ENCODE peak calls at places on chromosomes 6 and 20, in six cellular contexts. Q is coronary artery, L is foreskin fibroblast, C is natural killer cell, K is fibroblast of lung, V is glutamatergic neuron. X is an unnamed sample.

GRCh38 chr20:1299522-1299921 is 29.4 kb downstream of the SDCBP2 start:
- DNase-seq in L (no peak), Q (no peak), K (no peak), V (no peak), C (no peak), X (no peak)

GRCh38 chr20:5835234-5835845 is 85.1 kb downstream of the SHLD1 start:
- DNase-seq in L (peak), C (no peak), K (peak), Q (no peak), V (no peak), X (no peak)

GRCh38 chr20:37387519-37388269 is 41.8 kb downstream of the SRC start:
- DNase-seq in C (no peak), Q (peak), K (no peak), L (no peak), V (no peak), X (no peak)

GRCh38 chr6:64062960-64063683 is 427.5 kb downstream of the PHF3 start:
- DNase-seq in V (no peak), L (no peak), K (peak), Q (no peak), C (no peak), X (no peak)

GRCh38 chr20:51565741-51566140 is 23.2 kb upstream of the NFATC2 start:
- DNase-seq in K (peak), C (no peak), L (peak), Q (no peak), V (no peak), X (no peak)

GRCh38 chr6:158793432-158793831 is 25.7 kb downstream of the EZR start:
- DNase-seq in V (no peak), C (no peak), Q (no peak), L (peak), K (peak), X (no peak)

GRCh38 chr20:44768854-44769480 is 23.3 kb downstream of the KCNK15 start:
- DNase-seq in L (no peak), Q (no peak), V (no peak), C (no peak), K (no peak), X (no peak)

GRCh38 chr6:12009904-12010634 is 2.0 kb upstream of the HIVEP1 start:
- DNase-seq in L (peak), C (no peak), K (peak), V (no peak), Q (no peak), X (no peak)

GRCh38 chr6:168042426-168043192 is 36.4 kb downstream of the FRMD1 start:
- DNase-seq in L (no peak), C (no peak), V (no peak), Q (no peak), K (no peak), X (peak)

GRCh38 chr20:47113362-47114118 is 218.9 kb downstream of the EYA2 start:
- DNase-seq in Q (no peak), L (no peak), V (no peak), K (peak), C (no peak), X (no peak)

GRCh38 chr6:3701631-3702030 is 49.9 kb downstream of the PXDC1 start:
- DNase-seq in L (no peak), K (no peak), C (no peak), Q (no peak), V (peak), X (no peak)

GRCh38 chr6:30411515-30412207 is 66.7 kb downstream of the RPP21 start:
- DNase-seq in V (peak), K (peak), C (peak), Q (no peak), L (peak), X (no peak)

GRCh38 chr20:41530923-41531322 is 87.3 kb downstream of the CHD6 start:
- DNase-seq in V (no peak), K (no peak), L (no peak), C (no peak), Q (no peak), X (no peak)

GRCh38 chr6:122640377-122640776 is 30.2 kb downstream of the PKIB start:
- DNase-seq in Q (no peak), L (no peak), V (no peak), C (no peak), K (no peak), X (no peak)

GRCh38 chr6:25601797-25602679 is 50.0 kb upstream of the SCGN start:
- DNase-seq in L (peak), V (no peak), K (peak), Q (no peak), C (no peak), X (no peak)

GRCh38 chr6:158955265-158955664 is 44.7 kb downstream of the RSPH3 start:
- DNase-seq in K (no peak), C (no peak), Q (no peak), L (no peak), V (no peak), X (no peak)

GRCh38 chr6:80605165-80605989 is 498.9 kb downstream of the BCKDHB start:
- DNase-seq in C (no peak), L (peak), Q (no peak), K (peak), V (no peak), X (no peak)

GRCh38 chr6:119647309-119647708 is 297.7 kb upstream of the MAN1A1 start:
- DNase-seq in C (no peak), Q (no peak), K (peak), L (no peak), V (no peak), X (no peak)

GRCh38 chr20:37095108-37095608 is 639 bp downstream of the RBL1 start:
- DNase-seq in L (no peak), C (no peak), K (no peak), Q (no peak), V (no peak), X (no peak)

GRCh38 chr6:129859524-129859923 is 1.6 kb downstream of the TMEM244 start:
- DNase-seq in K (peak), V (no peak), L (no peak), Q (no peak), C (no peak), X (no peak)

GRCh38 chr20:6525447-6526303 is 241.8 kb upstream of the BMP2 start:
- DNase-seq in K (peak), Q (no peak), L (no peak), C (no peak), V (no peak), X (no peak)

GRCh38 chr20:16175322-16175721 is 397.9 kb downstream of the KIF16B start:
- DNase-seq in K (no peak), Q (no peak), L (no peak), C (peak), V (no peak), X (no peak)

GRCh38 chr6:136866872-136867416 is 44.6 kb downstream of the PEX7 start:
- DNase-seq in Q (no peak), C (no peak), L (no peak), K (peak), V (no peak), X (no peak)

GRCh38 chr20:18657575-18657974 is 69.7 kb downstream of the DTD1 start:
- DNase-seq in L (peak), C (no peak), V (no peak), Q (no peak), K (peak), X (no peak)

GRCh38 chr6:132751828-132752227 is 5.9 kb downstream of the VNN2 start:
- DNase-seq in L (no peak), Q (no peak), V (no peak), C (no peak), K (no peak), X (no peak)

GRCh38 chr6:132751306-132751705 is 6.4 kb downstream of the VNN2 start:
- DNase-seq in Q (no peak), C (no peak), L (no peak), V (no peak), K (no peak), X (no peak)

GRCh38 chr6:132750455-132751248 is 7.1 kb downstream of the VNN2 start:
- DNase-seq in V (no peak), K (no peak), Q (no peak), C (no peak), L (no peak), X (no peak)

GRCh38 chr6:132746049-132746448 is 11.7 kb downstream of the VNN2 start:
- DNase-seq in V (no peak), K (no peak), C (no peak), L (no peak), Q (no peak), X (peak)

DNA sequence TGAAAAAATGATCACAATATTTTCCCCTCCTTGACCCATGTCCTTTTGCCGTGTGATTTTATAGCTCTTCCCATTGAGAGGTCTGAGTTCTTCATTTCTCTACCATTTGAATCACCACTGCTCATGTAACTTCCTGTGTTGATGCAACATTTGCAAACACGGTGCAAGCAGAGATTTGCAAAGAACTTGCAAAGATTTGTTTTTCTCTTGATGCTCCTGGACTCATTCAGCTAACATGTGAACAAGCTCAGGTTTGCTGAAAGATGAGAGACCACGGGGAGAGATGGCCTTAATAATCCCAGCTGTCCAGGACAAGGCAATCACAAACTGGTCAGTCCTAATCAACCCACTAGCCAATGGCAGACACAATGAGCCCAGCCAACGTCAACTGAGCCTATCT is 8.6 kb downstream of the VNN2 start:
- DNase-seq in K (no peak), C (no peak), V (no peak), L (no peak), Q (no peak), X (peak)
- TF ChIP-seq CTCF in K (no peak), C (no peak), V (no peak), L (no peak), Q (no peak), X (no peak)

DNA sequence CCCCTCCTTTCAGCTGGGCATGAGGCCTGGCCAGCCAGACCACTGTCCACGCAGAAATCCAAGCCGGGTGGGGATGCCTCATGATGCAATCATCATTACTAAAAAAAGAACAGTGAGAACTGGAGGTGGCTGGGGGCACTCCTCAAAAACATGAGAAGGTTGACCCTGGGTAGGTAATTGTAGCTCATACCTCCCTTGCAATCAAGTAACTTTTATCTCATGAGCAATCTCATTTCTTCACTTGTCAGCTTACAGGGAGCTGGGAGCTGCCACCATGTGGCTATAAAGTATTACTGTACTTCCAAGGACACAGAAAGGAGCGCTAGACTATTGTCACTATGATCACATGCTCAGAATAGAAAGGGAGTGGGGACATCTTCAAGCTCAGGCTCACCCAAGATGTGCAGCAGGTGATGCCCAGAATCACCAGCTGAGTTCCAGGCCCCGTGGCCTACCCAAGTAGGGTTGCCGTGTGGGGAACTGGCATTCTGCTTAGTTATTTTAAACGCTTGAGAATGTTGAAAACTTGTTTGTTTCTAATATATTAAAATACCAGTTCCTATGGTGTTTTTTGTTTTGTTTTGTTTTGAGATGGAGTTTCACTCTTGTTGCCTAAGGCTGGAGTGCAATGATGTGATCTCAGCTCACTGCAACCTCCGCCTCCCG is 3.0 kb upstream of the CDH26 start:
- DNase-seq in K (no peak), Q (no peak), V (no peak), L (peak), C (no peak), X (no peak)
- TF ChIP-seq CTCF in K (peak), Q (no peak), V (no peak), L (peak), C (no peak), X (peak)

GRCh38 chr6:126422912-126423311 is 83.0 kb downstream of the CENPW start:
- DNase-seq in Q (no peak), V (no peak), C (no peak), K (no peak), L (no peak), X (no peak)
- TF ChIP-seq CTCF in Q (no peak), V (no peak), C (no peak), K (no peak), L (no peak), X (no peak)

DNA sequence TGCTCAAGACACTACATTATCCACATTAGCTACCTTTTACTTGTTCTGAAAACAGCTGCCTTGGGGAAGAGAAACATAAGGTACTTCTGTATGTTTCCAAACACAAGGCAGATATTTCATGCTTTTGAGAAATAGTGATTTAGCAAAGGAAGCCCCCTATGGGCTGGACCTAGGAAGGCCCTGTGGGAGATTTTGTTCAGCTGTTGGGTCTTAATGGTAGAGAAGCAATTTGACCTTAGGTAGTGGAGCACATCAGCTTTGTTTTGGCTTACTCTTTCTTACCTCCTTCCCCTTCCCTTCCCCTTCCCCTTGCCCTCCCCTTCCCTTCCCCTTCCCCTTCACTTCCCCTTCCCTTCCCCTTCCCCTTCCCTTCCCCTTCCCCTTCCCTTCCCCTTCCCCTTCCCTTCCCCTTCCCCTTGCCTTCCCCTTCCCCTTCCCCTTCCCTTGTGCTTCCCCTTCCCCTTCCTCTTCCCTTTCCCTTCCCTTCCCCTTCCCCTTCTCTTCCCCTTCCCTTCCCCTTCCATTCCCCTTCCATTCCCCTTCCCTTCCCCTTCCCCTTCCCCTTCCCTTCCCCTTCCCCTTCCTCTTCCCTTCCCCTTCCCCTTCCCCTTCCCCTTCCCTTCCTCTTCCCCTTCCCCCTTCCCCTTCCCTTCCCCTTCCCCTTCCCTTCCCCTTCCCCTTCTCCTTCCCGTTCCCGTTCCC is 84.6 kb downstream of the ANKS1A start:
- DNase-seq in V (no peak), K (no peak), C (no peak), Q (no peak), L (no peak), X (no peak)
- TF ChIP-seq CTCF in V (peak), K (peak), C (no peak), Q (no peak), L (no peak), X (no peak)

GRCh38 chr6:113490356-113490755 is 366.8 kb upstream of the MARCKS start:
- DNase-seq in Q (no peak), K (no peak), L (no peak), V (no peak), C (no peak), X (no peak)

GRCh38 chr6:113489946-113490345 is 367.2 kb upstream of the MARCKS start:
- DNase-seq in C (no peak), K (peak), V (no peak), L (no peak), Q (no peak), X (no peak)

GRCh38 chr6:113488812-113489685 is 368.1 kb upstream of the MARCKS start:
- DNase-seq in V (no peak), K (no peak), L (no peak), Q (no peak), C (no peak), X (no peak)

GRCh38 chr6:113486172-113486571 is 371.0 kb upstream of the MARCKS start:
- DNase-seq in Q (no peak), K (no peak), V (no peak), C (no peak), L (no peak), X (no peak)

DNA sequence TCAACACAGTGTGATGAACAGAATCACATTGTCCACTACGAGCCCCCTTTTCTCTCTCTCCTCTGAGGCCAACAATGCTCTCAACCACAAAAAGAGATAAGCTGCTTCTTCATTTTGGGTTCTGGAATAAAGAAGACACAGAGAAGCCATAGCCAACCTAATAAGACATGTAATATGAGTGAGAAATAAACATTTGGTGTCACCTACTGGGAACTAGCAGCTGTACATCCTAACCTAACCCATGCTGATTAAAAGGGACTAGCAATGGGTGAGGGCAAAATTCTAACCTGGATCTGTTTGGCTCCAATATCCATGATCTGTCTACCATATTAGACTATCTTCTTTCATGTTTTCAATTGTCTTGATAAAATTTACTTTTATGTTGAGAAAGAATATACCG is 369.1 kb upstream of the MARCKS start:
- DNase-seq in Q (no peak), V (no peak), C (no peak), L (no peak), K (no peak), X (no peak)
- TF ChIP-seq CTCF in Q (no peak), V (no peak), C (no peak), L (no peak), K (no peak), X (no peak)

X was measured in CD14-positive monocyte.